ENCODE peak calls at places on chromosomes 7 and 10, in five cellular contexts. One of them, this sample, is unnamed.

GRCh38 chr7:131285558-131285957 is 42.1 kb upstream of the MKLN1 start:
- DNase-seq in lower lobe of right lung: no peak
- DNase-seq in tibial artery: peak; percentile 70
- DNase-seq in left ventricle myocardium inferior: peak; percentile 33
- DNase-seq in heart left ventricle: peak; percentile 50
- DNase-seq in this sample: no peak

GRCh38 chr10:114925675-114926204 is 12.3 kb upstream of the TRUB1 start:
- DNase-seq in tibial artery: no peak
- DNase-seq in heart left ventricle: no peak
- DNase-seq in lower lobe of right lung: no peak
- DNase-seq in left ventricle myocardium inferior: no peak
- DNase-seq in this sample: no peak

GRCh38 chr7:114539575-114539974 is 125.0 kb downstream of the FOXP2 start:
- DNase-seq in lower lobe of right lung: no peak
- DNase-seq in tibial artery: no peak
- DNase-seq in heart left ventricle: peak; percentile 23
- DNase-seq in left ventricle myocardium inferior: no peak
- DNase-seq in this sample: no peak

GRCh38 chr7:67371429-67372305 is 375.0 kb downstream of the TYW1 start:
- DNase-seq in heart left ventricle: peak; percentile 54
- DNase-seq in left ventricle myocardium inferior: peak; percentile 20
- DNase-seq in tibial artery: peak; percentile 51
- DNase-seq in lower lobe of right lung: peak; percentile 57
- DNase-seq in this sample: peak; percentile 43

GRCh38 chr7:100827330-100828226 is at the start of gene EPHB4:
- DNase-seq in heart left ventricle: peak; percentile 88
- DNase-seq in left ventricle myocardium inferior: peak; percentile 84
- DNase-seq in tibial artery: peak; percentile 44
- DNase-seq in lower lobe of right lung: peak; percentile 84
- DNase-seq in this sample: peak; percentile 96

GRCh38 chr10:91206427-91206826 is 14.0 kb upstream of the PCGF5 start:
- DNase-seq in lower lobe of right lung: no peak
- DNase-seq in tibial artery: no peak
- DNase-seq in heart left ventricle: no peak
- DNase-seq in left ventricle myocardium inferior: no peak
- DNase-seq in this sample: no peak

GRCh38 chr7:22142593-22142992 is 196.9 kb upstream of the CDCA7L start:
- DNase-seq in lower lobe of right lung: no peak
- DNase-seq in tibial artery: no peak
- DNase-seq in left ventricle myocardium inferior: no peak
- DNase-seq in heart left ventricle: no peak
- DNase-seq in this sample: no peak

GRCh38 chr7:123995617-123996326 is 37.1 kb downstream of the TMEM229A start:
- DNase-seq in left ventricle myocardium inferior: no peak
- DNase-seq in heart left ventricle: no peak
- DNase-seq in tibial artery: no peak
- DNase-seq in lower lobe of right lung: no peak
- DNase-seq in this sample: no peak

GRCh38 chr7:97595439-97595838 is 136.4 kb upstream of the TAC1 start:
- DNase-seq in tibial artery: no peak
- DNase-seq in lower lobe of right lung: no peak
- DNase-seq in left ventricle myocardium inferior: no peak
- DNase-seq in heart left ventricle: no peak
- DNase-seq in this sample: no peak

GRCh38 chr7:83038787-83039186 is 123.9 kb downstream of the PCLO start:
- DNase-seq in left ventricle myocardium inferior: no peak
- DNase-seq in tibial artery: no peak
- DNase-seq in lower lobe of right lung: no peak
- DNase-seq in heart left ventricle: no peak
- DNase-seq in this sample: no peak

GRCh38 chr7:87506243-87507180 is 31.0 kb upstream of the ABCB4 start:
- DNase-seq in tibial artery: no peak
- DNase-seq in heart left ventricle: no peak
- DNase-seq in left ventricle myocardium inferior: no peak
- DNase-seq in lower lobe of right lung: no peak
- DNase-seq in this sample: no peak

GRCh38 chr10:103706760-103707159 is 148.6 kb downstream of the SH3PXD2A start:
- DNase-seq in tibial artery: no peak
- DNase-seq in left ventricle myocardium inferior: no peak
- DNase-seq in heart left ventricle: no peak
- DNase-seq in lower lobe of right lung: no peak
- DNase-seq in this sample: no peak

GRCh38 chr7:138212314-138212713 is 136.1 kb downstream of the AKR1D1 start:
- DNase-seq in left ventricle myocardium inferior: no peak
- DNase-seq in heart left ventricle: no peak
- DNase-seq in lower lobe of right lung: no peak
- DNase-seq in tibial artery: no peak
- DNase-seq in this sample: no peak

GRCh38 chr10:122981066-122981464 is 864 bp downstream of the PSTK start:
- DNase-seq in heart left ventricle: no peak
- DNase-seq in left ventricle myocardium inferior: no peak
- DNase-seq in lower lobe of right lung: no peak
- DNase-seq in tibial artery: no peak
- DNase-seq in this sample: no peak

GRCh38 chr10:33484787-33485186 is 150.3 kb upstream of the NRP1 start:
- DNase-seq in tibial artery: peak; percentile 29
- DNase-seq in lower lobe of right lung: no peak
- DNase-seq in left ventricle myocardium inferior: no peak
- DNase-seq in heart left ventricle: no peak
- DNase-seq in this sample: no peak

GRCh38 chr7:137755846-137756685 is 90.7 kb downstream of the DGKI start:
- DNase-seq in left ventricle myocardium inferior: no peak
- DNase-seq in tibial artery: no peak
- DNase-seq in heart left ventricle: no peak
- DNase-seq in lower lobe of right lung: no peak
- DNase-seq in this sample: no peak

GRCh38 chr10:101718681-101719275 is 23.8 kb upstream of the FBXW4 start:
- DNase-seq in left ventricle myocardium inferior: no peak
- DNase-seq in tibial artery: no peak
- DNase-seq in heart left ventricle: no peak
- DNase-seq in lower lobe of right lung: no peak
- DNase-seq in this sample: no peak

GRCh38 chr7:88789480-88790064 is 6.0 kb downstream of the TEX47 start:
- DNase-seq in tibial artery: no peak
- DNase-seq in left ventricle myocardium inferior: no peak
- DNase-seq in heart left ventricle: no peak
- DNase-seq in lower lobe of right lung: no peak
- DNase-seq in this sample: no peak

GRCh38 chr7:31782411-31782991 is 95.5 kb downstream of the PPP1R17 start:
- DNase-seq in lower lobe of right lung: no peak
- DNase-seq in heart left ventricle: no peak
- DNase-seq in left ventricle myocardium inferior: no peak
- DNase-seq in tibial artery: no peak
- DNase-seq in this sample: no peak

GRCh38 chr10:97024181-97025073 is 161.3 kb downstream of the SLIT1 start:
- DNase-seq in tibial artery: no peak
- DNase-seq in lower lobe of right lung: no peak
- DNase-seq in heart left ventricle: peak; percentile 50
- DNase-seq in left ventricle myocardium inferior: no peak
- DNase-seq in this sample: no peak

GRCh38 chr7:130904792-130905191 is 170.8 kb upstream of the KLF14 start:
- DNase-seq in heart left ventricle: no peak
- DNase-seq in tibial artery: no peak
- DNase-seq in left ventricle myocardium inferior: no peak
- DNase-seq in lower lobe of right lung: no peak
- DNase-seq in this sample: no peak

GRCh38 chr10:13018171-13018570 is 16.7 kb upstream of the CCDC3 start:
- DNase-seq in lower lobe of right lung: no peak
- DNase-seq in tibial artery: no peak
- DNase-seq in left ventricle myocardium inferior: no peak
- DNase-seq in heart left ventricle: no peak
- DNase-seq in this sample: no peak

GRCh38 chr7:84529480-84530205 is 335.1 kb upstream of the SEMA3A start:
- DNase-seq in left ventricle myocardium inferior: no peak
- DNase-seq in tibial artery: no peak
- DNase-seq in heart left ventricle: no peak
- DNase-seq in lower lobe of right lung: no peak
- DNase-seq in this sample: no peak

GRCh38 chr7:100396421-100396982 is 23.2 kb downstream of the PILRA start:
- DNase-seq in heart left ventricle: no peak
- DNase-seq in left ventricle myocardium inferior: no peak
- DNase-seq in lower lobe of right lung: no peak
- DNase-seq in tibial artery: no peak
- DNase-seq in this sample: no peak

GRCh38 chr7:18590744-18591340 is 95.3 kb downstream of the HDAC9 start:
- DNase-seq in left ventricle myocardium inferior: no peak
- DNase-seq in heart left ventricle: no peak
- DNase-seq in tibial artery: no peak
- DNase-seq in lower lobe of right lung: no peak
- DNase-seq in this sample: no peak

GRCh38 chr7:68629-69028 is 123.7 kb upstream of the FAM20C start:
- DNase-seq in left ventricle myocardium inferior: no peak
- DNase-seq in heart left ventricle: peak; percentile 7
- DNase-seq in lower lobe of right lung: peak; percentile 41
- DNase-seq in tibial artery: no peak
- DNase-seq in this sample: no peak

GRCh38 chr10:89861584-89862287 is 160.3 kb downstream of the KIF20B start:
- DNase-seq in left ventricle myocardium inferior: no peak
- DNase-seq in lower lobe of right lung: no peak
- DNase-seq in tibial artery: no peak
- DNase-seq in heart left ventricle: no peak
- DNase-seq in this sample: no peak

GRCh38 chr7:139387594-139387993 is 27.9 kb downstream of the LUC7L2 start:
- DNase-seq in lower lobe of right lung: no peak
- DNase-seq in tibial artery: no peak
- DNase-seq in left ventricle myocardium inferior: no peak
- DNase-seq in heart left ventricle: no peak
- DNase-seq in this sample: no peak

GRCh38 chr7:130084037-130084875 is 13.9 kb downstream of the KLHDC10 start:
- DNase-seq in left ventricle myocardium inferior: no peak
- DNase-seq in lower lobe of right lung: no peak
- DNase-seq in tibial artery: no peak
- DNase-seq in heart left ventricle: no peak
- DNase-seq in this sample: no peak

GRCh38 chr7:134916428-134916883 is 69.9 kb upstream of the AGBL3 start:
- DNase-seq in lower lobe of right lung: no peak
- DNase-seq in heart left ventricle: no peak
- DNase-seq in tibial artery: no peak
- DNase-seq in left ventricle myocardium inferior: no peak
- DNase-seq in this sample: no peak

GRCh38 chr7:134922730-134923704 is 63.3 kb upstream of the AGBL3 start:
- DNase-seq in lower lobe of right lung: no peak
- DNase-seq in left ventricle myocardium inferior: no peak
- DNase-seq in tibial artery: no peak
- DNase-seq in heart left ventricle: no peak
- DNase-seq in this sample: no peak

GRCh38 chr7:134920026-134920758 is 66.1 kb upstream of the AGBL3 start:
- DNase-seq in lower lobe of right lung: no peak
- DNase-seq in heart left ventricle: no peak
- DNase-seq in left ventricle myocardium inferior: no peak
- DNase-seq in tibial artery: no peak
- DNase-seq in this sample: no peak

GRCh38 chr7:134919240-134919641 is 67.1 kb upstream of the AGBL3 start:
- DNase-seq in left ventricle myocardium inferior: no peak
- DNase-seq in tibial artery: no peak
- DNase-seq in heart left ventricle: no peak
- DNase-seq in lower lobe of right lung: no peak
- DNase-seq in this sample: no peak
- H3K27ac ChIP-seq in left ventricle myocardium inferior: peak overlapping the region; percentile 65
- H3K27ac ChIP-seq in tibial artery: peak overlapping the region; percentile 4
- H3K27ac ChIP-seq in heart left ventricle: no peak overlapping the region
- H3K27ac ChIP-seq in lower lobe of right lung: no peak overlapping the region
- H3K27ac ChIP-seq in this sample: no peak overlapping the region

GRCh38 chr7:117871778-117872538 is 1.3 kb downstream of the CTTNBP2 start:
- DNase-seq in lower lobe of right lung: no peak
- DNase-seq in heart left ventricle: peak; percentile 34
- DNase-seq in left ventricle myocardium inferior: peak; percentile 17
- DNase-seq in tibial artery: peak; percentile 42
- DNase-seq in this sample: peak; percentile 19

GRCh38 chr7:117873056-117873932 is at the start of gene CTTNBP2:
- DNase-seq in left ventricle myocardium inferior: peak; percentile 63
- DNase-seq in heart left ventricle: peak; percentile 71
- DNase-seq in tibial artery: peak; percentile 42
- DNase-seq in lower lobe of right lung: peak; percentile 59
- DNase-seq in this sample: peak; percentile 69

GRCh38 chr7:117872565-117873055 is 631 bp downstream of the CTTNBP2 start:
- DNase-seq in tibial artery: peak; percentile 34
- DNase-seq in left ventricle myocardium inferior: peak; percentile 29
- DNase-seq in lower lobe of right lung: no peak
- DNase-seq in heart left ventricle: peak; percentile 47
- DNase-seq in this sample: peak; percentile 58

GRCh38 chr7:117870405-117870905 is 2.8 kb downstream of the CTTNBP2 start:
- DNase-seq in tibial artery: no peak
- DNase-seq in lower lobe of right lung: no peak
- DNase-seq in left ventricle myocardium inferior: no peak
- DNase-seq in heart left ventricle: no peak
- DNase-seq in this sample: no peak

GRCh38 chr7:117871401-117871777 is 1.9 kb downstream of the CTTNBP2 start:
- DNase-seq in lower lobe of right lung: no peak
- DNase-seq in tibial artery: no peak
- DNase-seq in heart left ventricle: no peak
- DNase-seq in left ventricle myocardium inferior: no peak
- DNase-seq in this sample: no peak
- H3K27me3 ChIP-seq in lower lobe of right lung: peaks cover 21% of the 10 kb centered on the region
- H3K27me3 ChIP-seq in tibial artery: no peaks in the 10 kb centered on the region
- H3K27me3 ChIP-seq in heart left ventricle: no peaks in the 10 kb centered on the region
- H3K27me3 ChIP-seq in left ventricle myocardium inferior: peaks cover 22% of the 10 kb centered on the region
- H3K27me3 ChIP-seq in this sample: no peaks in the 10 kb centered on the region

GRCh38 chr7:105875505-105875904 is 894 bp downstream of the ATXN7L1 start:
- DNase-seq in lower lobe of right lung: no peak
- DNase-seq in tibial artery: no peak
- DNase-seq in left ventricle myocardium inferior: no peak
- DNase-seq in heart left ventricle: no peak
- DNase-seq in this sample: no peak
- H3K27ac ChIP-seq in lower lobe of right lung: peak overlapping the region; percentile 87
- H3K27ac ChIP-seq in tibial artery: peak overlapping the region; percentile 82
- H3K27ac ChIP-seq in left ventricle myocardium inferior: peak overlapping the region; percentile 80
- H3K27ac ChIP-seq in heart left ventricle: no peak overlapping the region
- H3K27ac ChIP-seq in this sample: no peak overlapping the region

DNA sequence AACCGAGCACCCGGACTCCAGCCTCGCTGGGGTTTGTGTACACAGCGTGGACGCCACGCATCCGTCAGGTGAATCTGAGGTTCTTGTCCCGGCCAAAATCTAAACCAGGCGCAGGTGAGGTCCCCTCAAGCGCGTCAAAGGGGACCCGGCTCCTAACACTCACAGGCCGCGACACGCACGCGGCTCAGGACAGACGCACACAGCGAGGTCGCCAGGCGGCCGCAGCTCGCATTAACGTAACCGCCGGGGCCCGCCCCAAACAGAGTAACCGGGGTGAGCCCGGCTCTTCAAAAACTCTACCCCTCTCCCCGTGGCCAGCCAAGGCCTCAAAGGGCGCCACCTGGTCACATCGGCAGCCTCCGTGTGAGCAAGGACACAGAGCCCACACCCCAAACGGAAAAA is 10.7 kb upstream of the NKX2-3 start:
- DNase-seq in left ventricle myocardium inferior: no peak
- DNase-seq in lower lobe of right lung: no peak
- DNase-seq in tibial artery: no peak
- DNase-seq in heart left ventricle: no peak
- DNase-seq in this sample: no peak
- H3K27me3 ChIP-seq in left ventricle myocardium inferior: peaks cover 100% of the 10 kb centered on the region
- H3K27me3 ChIP-seq in lower lobe of right lung: peaks cover 90% of the 10 kb centered on the region
- H3K27me3 ChIP-seq in tibial artery: peaks cover 88% of the 10 kb centered on the region
- H3K27me3 ChIP-seq in heart left ventricle: peaks cover 100% of the 10 kb centered on the region
- H3K27me3 ChIP-seq in this sample: peaks cover 60% of the 10 kb centered on the region